ENCODE peak calls at places on chromosomes 7 and 10, in six cellular contexts. O is activated effector memory CD4-positive, alpha-beta T cell treated with Interleukin-2 at 50 U/mL for 16 hours; S is A549; B is activated B cell treated with CpG ODN at 0.5 μM for 24 hours; Z is HEK293T; V is cerebellum. J is an unnamed sample.

GRCh38 chr10:79608505-79609375 is 2.0 kb upstream of the SFTPA1 start:
- DNase-seq in O (no peak), S (peak), B (no peak), Z (peak), V (no peak), J (peak)

GRCh38 chr10:11284291-11285085 is 266.8 kb downstream of the CELF2 start:
- DNase-seq in O (no peak), S (no peak), B (no peak), Z (no peak), V (no peak), J (no peak)

GRCh38 chr7:50119815-50120637 is 27.0 kb upstream of the ZPBP start:
- DNase-seq in O (peak), S (no peak), B (no peak), Z (peak), V (no peak), J (no peak)

GRCh38 chr10:97866524-97867219 is 17.0 kb downstream of the GOLGA7B start:
- DNase-seq in O (no peak), S (no peak), B (no peak), Z (no peak), V (no peak), J (no peak)

GRCh38 chr10:112949128-112949823 is 771 bp upstream of the TCF7L2 start:
- DNase-seq in O (no peak), S (no peak), B (no peak), Z (no peak), V (no peak), J (no peak)

GRCh38 chr7:20395094-20395493 is 64.4 kb downstream of the ITGB8 start:
- DNase-seq in O (no peak), S (no peak), B (no peak), Z (no peak), V (no peak), J (no peak)

GRCh38 chr7:50696810-50697582 is 85.7 kb downstream of the GRB10 start:
- DNase-seq in O (no peak), S (no peak), B (no peak), Z (no peak), V (no peak), J (no peak)

GRCh38 chr7:5388905-5389433 is 34.7 kb downstream of the TNRC18 start:
- DNase-seq in O (no peak), S (no peak), B (no peak), Z (no peak), V (no peak), J (no peak)

GRCh38 chr10:34736976-34737771 is 77.9 kb downstream of the PARD3 start:
- DNase-seq in O (no peak), S (no peak), B (no peak), Z (no peak), V (no peak), J (no peak)

GRCh38 chr10:112519129-112519761 is 72.2 kb downstream of the VTI1A start:
- DNase-seq in O (no peak), S (no peak), B (no peak), Z (no peak), V (no peak), J (no peak)

GRCh38 chr10:94093286-94093905 is 99.7 kb downstream of the PLCE1 start:
- DNase-seq in O (no peak), S (no peak), B (no peak), Z (no peak), V (no peak), J (no peak)

GRCh38 chr7:102165136-102165535 is 121.5 kb upstream of the SH2B2 start:
- DNase-seq in O (no peak), S (no peak), B (no peak), Z (no peak), V (no peak), J (no peak)

GRCh38 chr7:44279731-44280505 is 45.5 kb downstream of the CAMK2B start:
- DNase-seq in O (no peak), S (no peak), B (peak), Z (no peak), V (no peak), J (peak)

GRCh38 chr7:32929430-32930161 is 27.6 kb upstream of the FKBP9 start:
- DNase-seq in O (no peak), S (no peak), B (no peak), Z (no peak), V (no peak), J (peak)

GRCh38 chr7:36037121-36037662 is 115.9 kb upstream of the EEPD1 start:
- DNase-seq in O (no peak), S (peak), B (no peak), Z (no peak), V (peak), J (no peak)

GRCh38 chr10:118729641-118730258 is 25.0 kb downstream of the CACUL1 start:
- DNase-seq in O (no peak), S (no peak), B (no peak), Z (no peak), V (no peak), J (no peak)

GRCh38 chr10:62506371-62506770 is 132.2 kb downstream of the ZNF365 start:
- DNase-seq in O (no peak), S (no peak), B (no peak), Z (no peak), V (no peak), J (no peak)

GRCh38 chr10:48496831-48497792 is 107.8 kb downstream of the ARHGAP22 start:
- DNase-seq in O (no peak), S (no peak), B (peak), Z (no peak), V (no peak), J (no peak)

GRCh38 chr7:101688183-101688831 is 59.2 kb upstream of the MYL10 start:
- DNase-seq in O (peak), S (peak), B (peak), Z (peak), V (peak), J (peak)

GRCh38 chr10:98246911-98247820 is 20.8 kb downstream of the LOXL4 start:
- DNase-seq in O (no peak), S (no peak), B (no peak), Z (no peak), V (no peak), J (no peak)

GRCh38 chr10:97792058-97792721 is 20.4 kb upstream of the SFRP5 start:
- DNase-seq in O (peak), S (peak), B (peak), Z (peak), V (peak), J (peak)

GRCh38 chr7:91285966-91286365 is 21.7 kb downstream of the FZD1 start:
- DNase-seq in O (no peak), S (no peak), B (no peak), Z (no peak), V (no peak), J (no peak)

GRCh38 chr7:129083525-129083924 is 28.6 kb upstream of the TNPO3 start:
- DNase-seq in O (no peak), S (no peak), B (no peak), Z (no peak), V (no peak), J (no peak)

GRCh38 chr10:119670717-119671116 is 19.5 kb downstream of the BAG3 start:
- DNase-seq in O (no peak), S (no peak), B (no peak), Z (no peak), V (no peak), J (no peak)

GRCh38 chr10:4526426-4526825 is 299.6 kb upstream of the AKR1E2 start:
- DNase-seq in O (no peak), S (no peak), B (no peak), Z (no peak), V (no peak), J (no peak)

GRCh38 chr10:84267503-84268126 is 22.8 kb downstream of the RGR start:
- DNase-seq in O (peak), S (peak), B (no peak), Z (peak), V (no peak), J (no peak)

GRCh38 chr10:26269754-26270153 is 53.2 kb downstream of the GAD2 start:
- DNase-seq in O (no peak), S (peak), B (no peak), Z (peak), V (no peak), J (no peak)

GRCh38 chr10:50928190-50928552 is 42.7 kb upstream of the A1CF start:
- DNase-seq in O (no peak), S (no peak), B (no peak), Z (no peak), V (no peak), J (no peak)

J was measured in upper lobe of left lung.